ENCODE peak calls at places on chromosomes 3 and 15, in ten cellular contexts. X is HCT116, R is NCI-H187 treated with DMSO at 0.1 percent for 48 hours, K is RWPE2, W is GM10248, L is mammary epithelial cell, V is Ammon's horn, B is mucosa of gallbladder, Y is SW480, O is foreskin keratinocyte. M is an unnamed sample.

GRCh38 chr3:152611905-152612304 is 223.0 kb upstream of the P2RY1 start:
- DNase-seq in X (no peak), R (no peak), K (no peak), W (no peak), L (no peak), V (peak), B (no peak), Y (no peak), O (no peak), M (no peak)

GRCh38 chr3:16300282-16300681 is 35.3 kb downstream of the OXNAD1 start:
- DNase-seq in X (no peak), R (no peak), K (no peak), W (no peak), L (no peak), V (no peak), B (no peak), Y (no peak), O (no peak), M (no peak)

GRCh38 chr3:38283810-38284775 is 2.0 kb downstream of the SLC22A14 start:
- DNase-seq in X (no peak), R (no peak), K (no peak), W (no peak), L (no peak), V (no peak), B (no peak), Y (no peak), O (no peak), M (no peak)

GRCh38 chr3:122679467-122680291 is 960 bp upstream of the PARP14 start:
- DNase-seq in X (no peak), R (peak), K (no peak), W (no peak), L (peak), V (peak), B (no peak), Y (peak), O (no peak), M (no peak)

GRCh38 chr3:175311404-175311803 is 452.3 kb downstream of the NAALADL2 start:
- DNase-seq in X (no peak), R (no peak), K (no peak), W (no peak), L (no peak), V (no peak), B (no peak), Y (no peak), O (no peak), M (no peak)

GRCh38 chr3:146605106-146605505 is at the start of gene PLSCR5:
- DNase-seq in X (peak), R (no peak), K (no peak), W (no peak), L (peak), V (no peak), B (no peak), Y (no peak), O (no peak), M (no peak)

GRCh38 chr15:76169013-76169412 is 109.2 kb downstream of the TMEM266 start:
- DNase-seq in X (no peak), R (no peak), K (no peak), W (no peak), L (peak), V (no peak), B (no peak), Y (peak), O (no peak), M (no peak)

GRCh38 chr3:172307143-172307560 is 141.1 kb downstream of the GHSR start:
- DNase-seq in X (no peak), R (no peak), K (no peak), W (no peak), L (peak), V (no peak), B (no peak), Y (no peak), O (no peak), M (no peak)

GRCh38 chr3:194939949-194940770 is 254.5 kb downstream of the FAM43A start:
- DNase-seq in X (no peak), R (no peak), K (no peak), W (no peak), L (no peak), V (peak), B (no peak), Y (no peak), O (no peak), M (no peak)

GRCh38 chr15:31320022-31320421 is 6.6 kb upstream of the KLF13 start:
- DNase-seq in X (no peak), R (no peak), K (no peak), W (no peak), L (no peak), V (no peak), B (no peak), Y (no peak), O (no peak), M (no peak)

GRCh38 chr3:14558029-14558428 is 17.9 kb upstream of the GRIP2 start:
- DNase-seq in X (no peak), R (no peak), K (no peak), W (no peak), L (no peak), V (no peak), B (no peak), Y (no peak), O (no peak), M (no peak)

GRCh38 chr15:69343133-69343532 is 44.4 kb downstream of the PAQR5 start:
- DNase-seq in X (no peak), R (no peak), K (no peak), W (no peak), L (no peak), V (no peak), B (no peak), Y (no peak), O (no peak), M (no peak)

GRCh38 chr3:188097786-188098185 is 56.2 kb upstream of the LPP start:
- DNase-seq in X (no peak), R (no peak), K (no peak), W (no peak), L (no peak), V (peak), B (no peak), Y (no peak), O (no peak), M (no peak)

GRCh38 chr3:188974856-188975611 is 196.7 kb upstream of the TPRG1 start:
- DNase-seq in X (no peak), R (no peak), K (no peak), W (no peak), L (peak), V (no peak), B (no peak), Y (no peak), O (no peak), M (peak)

GRCh38 chr3:155233213-155233612 is 60.3 kb downstream of the STRIT1 start:
- DNase-seq in X (no peak), R (no peak), K (no peak), W (no peak), L (peak), V (peak), B (peak), Y (peak), O (no peak), M (no peak)

GRCh38 chr15:70319466-70319865 is 221.7 kb upstream of the TLE3 start:
- DNase-seq in X (no peak), R (no peak), K (no peak), W (peak), L (no peak), V (peak), B (no peak), Y (no peak), O (no peak), M (no peak)

GRCh38 chr3:184748219-184749135 is 36.6 kb upstream of the MAGEF1 start:
- DNase-seq in X (peak), R (no peak), K (no peak), W (peak), L (peak), V (no peak), B (no peak), Y (peak), O (no peak), M (no peak)

GRCh38 chr3:197906023-197906849 is 43.8 kb upstream of the RPL35A start:
- DNase-seq in X (peak), R (no peak), K (peak), W (peak), L (peak), V (peak), B (peak), Y (peak), O (peak), M (no peak)

GRCh38 chr15:67819636-67820035 is 5.7 kb upstream of the SKOR1 start:
- DNase-seq in X (no peak), R (no peak), K (peak), W (no peak), L (no peak), V (no peak), B (no peak), Y (no peak), O (no peak), M (no peak)

GRCh38 chr3:122563717-122564025 is 429 bp downstream of the PARP9 start:
- DNase-seq in X (no peak), R (no peak), K (no peak), W (peak), L (no peak), V (no peak), B (peak), Y (no peak), O (no peak), M (no peak)

GRCh38 chr3:134249935-134250716 is 533 bp downstream of the RYK start:
- DNase-seq in X (no peak), R (no peak), K (peak), W (peak), L (peak), V (peak), B (peak), Y (peak), O (no peak), M (no peak)

M was measured in NCI-H1436 treated with DMSO at 0.1 percent for 48 hours.